ENCODE peak calls at places on chromosomes 7 and 10, in four cellular contexts. Q, N, Z and M are unnamed samples.
A peak's percentile ranks its signal among the peaks of the same experiment; 100 is the strongest.

GRCh38 chr7:140607441-140607989 is 33.1 kb downstream of the DENND2A start:
- DNase-seq in Q (no peak), N (no peak), Z (peak; percentile 97), M (peak; percentile 80)

GRCh38 chr10:7406712-7407333 is 4.0 kb downstream of the SFMBT2 start:
- DNase-seq in Q (no peak), N (peak; percentile 73), Z (no peak), M (no peak)

GRCh38 chr7:17297243-17297642 is 1.2 kb upstream of the AHR start:
- DNase-seq in Q (no peak), N (no peak), Z (no peak), M (no peak)

GRCh38 chr7:102286237-102287081 is at the start of gene SH2B2:
- DNase-seq in Q (peak; percentile 79), N (peak; percentile 76), Z (peak; percentile 47), M (peak; percentile 93)

GRCh38 chr7:135597926-135598305 is 40.2 kb downstream of the NUP205 start:
- DNase-seq in Q (no peak), N (no peak), Z (no peak), M (no peak)

GRCh38 chr10:26031300-26031699 is 97.3 kb downstream of the MYO3A start:
- DNase-seq in Q (peak; percentile 5), N (no peak), Z (no peak), M (no peak)

GRCh38 chr10:1033601-1034000 is 7.9 kb upstream of the IDI2 start:
- DNase-seq in Q (no peak), N (no peak), Z (no peak), M (no peak)

GRCh38 chr10:77800738-77801266 is 125.8 kb downstream of the DLG5 start:
- DNase-seq in Q (no peak), N (no peak), Z (no peak), M (peak; percentile 35)

GRCh38 chr10:103079100-103079499 is 114.0 kb downstream of the NT5C2 start:
- DNase-seq in Q (no peak), N (no peak), Z (no peak), M (no peak)

GRCh38 chr7:105439174-105439893 is 50.6 kb upstream of the SRPK2 start:
- DNase-seq in Q (no peak), N (no peak), Z (peak; percentile 84), M (no peak)

GRCh38 chr10:106224676-106225075 is 939.8 kb downstream of the SORCS1 start:
- DNase-seq in Q (no peak), N (no peak), Z (no peak), M (no peak)

GRCh38 chr7:130346941-130347340 is 2.3 kb downstream of the CPA5 start:
- DNase-seq in Q (no peak), N (no peak), Z (no peak), M (no peak)

GRCh38 chr7:38107486-38107893 is 70.6 kb upstream of the STARD3NL start:
- DNase-seq in Q (peak; percentile 78), N (peak; percentile 88), Z (peak; percentile 69), M (peak; percentile 70)

GRCh38 chr10:24446739-24447138 is 237.8 kb downstream of the KIAA1217 start:
- DNase-seq in Q (no peak), N (no peak), Z (peak; percentile 59), M (no peak)

GRCh38 chr10:86440874-86441838 is 74.6 kb upstream of the GRID1 start:
- DNase-seq in Q (no peak), N (no peak), Z (peak; percentile 65), M (no peak)

GRCh38 chr7:514651-515598 is 4.7 kb downstream of the PDGFA start:
- DNase-seq in Q (no peak), N (peak; percentile 85), Z (no peak), M (no peak)

GRCh38 chr7:154871483-154871882 is 131.4 kb downstream of the PAXIP1 start:
- DNase-seq in Q (no peak), N (no peak), Z (no peak), M (peak; percentile 21)

GRCh38 chr10:98636921-98637329 is 190.2 kb upstream of the HPS1 start:
- DNase-seq in Q (peak; percentile 21), N (no peak), Z (no peak), M (no peak)

GRCh38 chr7:108420482-108420908 is 35.7 kb downstream of the NRCAM start:
- DNase-seq in Q (no peak), N (no peak), Z (peak; percentile 48), M (no peak)

GRCh38 chr10:129552119-129552518 is 85.1 kb downstream of the MGMT start:
- DNase-seq in Q (peak; percentile 15), N (no peak), Z (no peak), M (no peak)

GRCh38 chr7:143892527-143893300 is 9.3 kb downstream of the TCAF1 start:
- DNase-seq in Q (peak; percentile 65), N (peak; percentile 81), Z (peak; percentile 20), M (no peak)

GRCh38 chr10:22893776-22894175 is 34.1 kb upstream of the ARMC3 start:
- DNase-seq in Q (no peak), N (no peak), Z (no peak), M (no peak)

GRCh38 chr10:24849051-24849450 is 103.4 kb downstream of the PRTFDC1 start:
- DNase-seq in Q (no peak), N (no peak), Z (no peak), M (no peak)

GRCh38 chr7:81789406-81790139 is 19.7 kb upstream of the HGF start:
- DNase-seq in Q (no peak), N (no peak), Z (peak; percentile 64), M (no peak)

GRCh38 chr10:124560377-124560776 is 98.8 kb downstream of the LHPP start:
- DNase-seq in Q (no peak), N (no peak), Z (peak; percentile 75), M (peak; percentile 67)

GRCh38 chr7:114659409-114659808 is 244.8 kb downstream of the FOXP2 start:
- DNase-seq in Q (no peak), N (no peak), Z (no peak), M (no peak)

GRCh38 chr10:33390046-33390445 is 55.6 kb upstream of the NRP1 start:
- DNase-seq in Q (no peak), N (no peak), Z (peak; percentile 38), M (no peak)

GRCh38 chr7:148275359-148275890 is 315.1 kb upstream of the C7orf33 start:
- DNase-seq in Q (no peak), N (no peak), Z (no peak), M (no peak)

GRCh38 chr7:46356365-46356764 is 435.3 kb upstream of the IGFBP3 start:
- DNase-seq in Q (no peak), N (no peak), Z (no peak), M (no peak)

GRCh38 chr10:13816195-13816926 is 229.6 kb downstream of the PRPF18 start:
- DNase-seq in Q (peak; percentile 28), N (no peak), Z (peak; percentile 53), M (no peak)

GRCh38 chr10:13823046-13823711 is 236.4 kb downstream of the PRPF18 start:
- DNase-seq in Q (no peak), N (peak; percentile 69), Z (no peak), M (no peak)

GRCh38 chr10:13820119-13820518 is 233.4 kb downstream of the PRPF18 start:
- DNase-seq in Q (peak; percentile 56), N (no peak), Z (no peak), M (no peak)

GRCh38 chr10:13822475-13822874 is 235.7 kb downstream of the PRPF18 start:
- DNase-seq in Q (no peak), N (no peak), Z (no peak), M (no peak)

GRCh38 chr10:13820591-13821377 is 234.0 kb downstream of the PRPF18 start:
- DNase-seq in Q (no peak), N (no peak), Z (no peak), M (no peak)
- TF ChIP-seq CTCF in Q (no peak), N (no peak), Z (no peak), M (no peak)

GRCh38 chr7:30029696-30030095 is 1.5 kb downstream of the PLEKHA8 start:
- DNase-seq in Q (peak; percentile 21), N (no peak), Z (no peak), M (no peak)

GRCh38 chr7:30027915-30028748 is at the start of gene PLEKHA8:
- DNase-seq in Q (peak; percentile 95), N (peak; percentile 94), Z (peak; percentile 81), M (peak; percentile 97)

GRCh38 chr7:30027065-30027456 is 559 bp upstream of the FKBP14 start:
- DNase-seq in Q (peak; percentile 72), N (no peak), Z (no peak), M (no peak)

GRCh38 chr7:30026229-30027064 is at the start of gene FKBP14:
- DNase-seq in Q (peak; percentile 100), N (peak; percentile 100), Z (peak; percentile 100), M (peak; percentile 95)

DNA sequence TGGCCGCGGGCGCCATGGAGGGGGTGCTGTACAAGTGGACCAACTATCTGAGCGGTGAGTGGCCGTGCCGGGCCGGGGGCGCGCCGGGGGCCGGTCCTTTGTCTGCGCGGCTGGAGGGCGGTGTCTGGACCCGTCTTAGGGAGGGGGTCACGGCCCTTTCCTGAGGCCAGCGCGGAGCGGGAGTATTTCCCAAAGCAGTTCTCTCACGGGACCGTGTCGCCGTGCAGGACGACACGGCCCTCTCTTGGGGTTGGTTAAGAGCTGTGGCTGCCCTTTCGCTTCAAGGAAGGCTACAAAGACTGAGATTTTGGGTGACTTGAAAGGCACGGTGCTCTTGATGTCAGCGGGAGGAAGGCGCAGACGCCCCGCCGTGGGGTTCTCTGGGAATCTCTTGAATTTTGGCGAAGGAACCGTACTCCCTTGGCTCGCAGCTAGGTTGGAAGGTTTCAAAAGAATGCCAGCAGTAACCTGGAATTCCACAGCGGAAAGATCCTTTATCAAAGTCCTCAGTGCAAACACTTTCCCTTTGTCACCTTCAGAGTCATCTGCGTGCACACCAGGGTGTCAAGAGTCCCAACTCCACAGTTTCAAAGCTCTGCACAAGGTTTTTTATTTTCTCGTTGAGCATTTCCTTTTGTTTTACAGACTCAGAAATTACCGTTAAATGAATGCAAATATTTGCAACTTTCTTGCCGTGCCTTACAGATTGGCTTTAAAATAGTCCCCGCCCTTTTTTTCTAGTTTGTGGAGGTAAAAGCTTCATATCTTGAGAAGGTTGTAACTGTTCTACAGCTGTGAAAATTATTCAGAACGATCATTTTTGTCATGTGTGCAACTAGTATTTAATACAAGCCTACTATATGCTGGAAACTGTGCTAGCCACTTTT is 780 bp downstream of the PLEKHA8 start:
- DNase-seq in Q (peak; percentile 65), N (peak; percentile 85), Z (peak; percentile 49), M (no peak)
- TF ChIP-seq CTCF in Q (no peak), N (no peak), Z (peak; percentile 44), M (no peak)

GRCh38 chr7:126791306-126791705 is 461.4 kb downstream of the GRM8 start:
- DNase-seq in Q (no peak), N (no peak), Z (peak; percentile 12), M (no peak)

GRCh38 chr7:126792501-126792900 is 460.2 kb downstream of the GRM8 start:
- DNase-seq in Q (no peak), N (no peak), Z (no peak), M (no peak)

DNA sequence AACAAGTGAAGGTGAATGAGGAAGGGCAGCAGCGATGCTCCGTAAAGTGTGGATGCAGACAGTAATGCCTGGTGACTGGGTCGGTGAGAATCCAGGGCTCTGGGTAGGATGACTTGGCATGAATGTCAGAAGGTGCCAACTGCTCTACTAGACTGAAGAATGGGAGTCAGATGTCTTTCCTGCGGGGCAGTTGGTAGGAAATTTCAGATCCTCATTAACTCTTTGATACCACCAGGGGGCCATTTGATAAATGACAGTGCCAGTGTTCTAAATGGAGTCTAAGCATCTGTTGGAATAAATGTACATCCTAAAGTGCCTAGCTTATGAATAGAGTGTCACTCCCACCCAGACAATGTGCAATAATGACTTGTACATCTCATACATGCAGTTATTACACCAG is 462.0 kb downstream of the GRM8 start:
- DNase-seq in Q (no peak), N (peak; percentile 41), Z (no peak), M (no peak)
- TF ChIP-seq CTCF in Q (peak; percentile 10), N (peak; percentile 19), Z (no peak), M (no peak)

GRCh38 chr7:36473454-36474282 is 84.0 kb downstream of the ANLN start:
- DNase-seq in Q (peak; percentile 33), N (peak; percentile 80), Z (no peak), M (no peak)
- TF ChIP-seq CTCF in Q (peak; percentile 52), N (peak; percentile 84), Z (peak; percentile 58), M (no peak)

GRCh38 chr10:64271983-64272382 is 750.8 kb downstream of the REEP3 start:
- DNase-seq in Q (no peak), N (peak; percentile 50), Z (no peak), M (no peak)
- TF ChIP-seq CTCF in Q (no peak), N (peak; percentile 43), Z (no peak), M (no peak)